ENCODE peak calls at places on chromosomes 13 and 19, in five cellular contexts. V is pancreas, X is Panc1, I is substantia nigra, N is uterus. G is an unnamed sample.
A peak's percentile ranks its signal among the peaks of the same experiment; 100 is the strongest.

GRCh38 chr19:5498817-5499535 is 43.8 kb downstream of the ZNRF4 start:
- DNase-seq in V (no peak), X (no peak), I (peak; percentile 21), N (no peak), G (no peak)

GRCh38 chr19:33859016-33859415 is 62.3 kb downstream of the KCTD15 start:
- DNase-seq in V (no peak), X (no peak), I (no peak), N (no peak), G (no peak)

GRCh38 chr13:101520672-101521071 is 68.2 kb downstream of the ITGBL1 start:
- DNase-seq in V (no peak), X (no peak), I (no peak), N (no peak), G (no peak)

GRCh38 chr13:26480246-26480855 is 77.1 kb upstream of the WASF3 start:
- DNase-seq in V (no peak), X (no peak), I (no peak), N (no peak), G (no peak)

GRCh38 chr13:44396963-44397580 is 23.4 kb downstream of the SERP2 start:
- DNase-seq in V (no peak), X (no peak), I (no peak), N (peak; percentile 61), G (no peak)

GRCh38 chr13:33132644-33133440 is 116.6 kb downstream of the KL start:
- DNase-seq in V (no peak), X (no peak), I (no peak), N (no peak), G (no peak)

GRCh38 chr19:52600639-52601024 is 30.5 kb downstream of the ZNF701 start:
- DNase-seq in V (peak; percentile 58), X (no peak), I (no peak), N (no peak), G (no peak)

GRCh38 chr19:54164369-54165068 is 5.0 kb upstream of the LENG1 start:
- DNase-seq in V (peak; percentile 82), X (no peak), I (no peak), N (no peak), G (no peak)

GRCh38 chr13:50244913-50245574 is 229.8 kb downstream of the KCNRG start:
- DNase-seq in V (no peak), X (peak; percentile 84), I (no peak), N (no peak), G (peak; percentile 87)

GRCh38 chr19:40191836-40192646 is 815 bp downstream of the MAP3K10 start:
- DNase-seq in V (peak; percentile 71), X (no peak), I (no peak), N (peak; percentile 35), G (no peak)

GRCh38 chr19:17089238-17089637 is 13.7 kb downstream of the MYO9B start:
- DNase-seq in V (no peak), X (no peak), I (no peak), N (peak; percentile 46), G (no peak)

GRCh38 chr13:50386527-50387123 is 371.4 kb downstream of the KCNRG start:
- DNase-seq in V (no peak), X (no peak), I (no peak), N (peak; percentile 27), G (no peak)

GRCh38 chr13:43816401-43816889 is 29.7 kb upstream of the ENOX1 start:
- DNase-seq in V (no peak), X (no peak), I (no peak), N (no peak), G (no peak)

GRCh38 chr13:110519046-110519445 is 42.5 kb downstream of the RAB20 start:
- DNase-seq in V (no peak), X (no peak), I (no peak), N (no peak), G (no peak)

GRCh38 chr19:17025361-17025760 is 1.2 kb downstream of the CPAMD8 start:
- DNase-seq in V (no peak), X (no peak), I (no peak), N (no peak), G (no peak)

GRCh38 chr19:10602330-10603083 is 15.4 kb upstream of the AP1M2 start:
- DNase-seq in V (peak; percentile 94), X (no peak), I (peak; percentile 68), N (peak; percentile 84), G (no peak)

GRCh38 chr19:54523403-54523802 is 20.8 kb downstream of the LAIR2 start:
- DNase-seq in V (no peak), X (peak; percentile 97), I (no peak), N (no peak), G (no peak)

GRCh38 chr13:75263741-75264407 is 218.1 kb downstream of the TBC1D4 start:
- DNase-seq in V (no peak), X (no peak), I (no peak), N (no peak), G (no peak)

GRCh38 chr13:67061750-67062149 is 168.4 kb downstream of the PCDH9 start:
- DNase-seq in V (no peak), X (no peak), I (no peak), N (no peak), G (no peak)
- H3K27ac ChIP-seq in V (no peak overlapping the region), X (no peak overlapping the region), I (peak overlapping the region; percentile 75), N (no peak overlapping the region), G (no peak overlapping the region)

GRCh38 chr19:15198006-15198356 is 2.8 kb downstream of the NOTCH3 start:
- DNase-seq in V (no peak), X (no peak), I (no peak), N (no peak), G (no peak)

GRCh38 chr19:15199219-15199651 is 1.6 kb downstream of the NOTCH3 start:
- DNase-seq in V (no peak), X (no peak), I (no peak), N (no peak), G (no peak)

GRCh38 chr19:15199652-15200574 is 882 bp downstream of the NOTCH3 start:
- DNase-seq in V (peak; percentile 73), X (no peak), I (no peak), N (no peak), G (no peak)

GRCh38 chr19:15201374-15202023 is 704 bp upstream of the NOTCH3 start:
- DNase-seq in V (no peak), X (no peak), I (no peak), N (no peak), G (no peak)

DNA sequence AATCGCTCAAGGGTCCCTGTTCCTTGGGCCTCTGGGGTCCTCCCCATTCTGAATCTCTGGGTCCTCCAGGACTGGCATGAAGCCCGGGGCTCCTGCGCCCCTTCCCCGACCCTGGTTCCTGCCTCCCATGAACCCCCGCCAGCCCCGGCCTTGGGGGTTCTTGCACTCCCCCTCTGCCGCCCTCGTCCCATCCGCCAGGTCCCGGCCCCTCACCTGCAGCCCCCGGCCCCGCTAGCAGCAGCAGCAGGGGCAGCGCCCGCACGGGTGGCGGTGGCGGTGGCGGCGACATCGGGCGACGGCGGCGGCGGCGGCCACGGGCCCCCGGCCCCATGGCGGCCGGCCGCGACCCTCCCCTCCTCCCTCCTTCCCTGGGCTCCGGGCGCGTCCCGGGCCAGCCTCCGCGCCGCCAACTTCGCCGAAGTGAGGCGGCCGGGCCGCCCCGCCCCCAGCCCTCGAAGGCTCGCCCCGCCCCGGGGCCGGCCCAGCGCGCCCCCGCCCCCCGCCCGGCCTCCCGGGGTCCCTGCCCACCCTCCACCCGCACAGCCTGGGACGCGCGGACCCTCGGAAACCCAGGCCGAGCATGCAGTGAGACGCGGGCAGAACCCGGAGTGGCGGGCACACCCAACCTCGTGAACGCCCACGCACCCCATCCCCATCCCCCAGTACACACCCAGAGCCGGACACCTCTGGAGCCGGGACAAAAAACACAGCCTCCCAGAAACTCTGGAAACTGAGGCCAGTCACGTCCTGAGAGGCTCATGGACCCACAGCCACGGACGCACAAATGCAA is at the start of gene NOTCH3:
- DNase-seq in V (peak; percentile 69), X (no peak), I (no peak), N (no peak), G (no peak)
- H3K27ac ChIP-seq in V (peak within 1 kb of the TSS; percentile 50), X (no peak within 1 kb of the TSS), I (no peak within 1 kb of the TSS), N (peak within 1 kb of the TSS; percentile 86), G (peak within 1 kb of the TSS; percentile 60)

DNA sequence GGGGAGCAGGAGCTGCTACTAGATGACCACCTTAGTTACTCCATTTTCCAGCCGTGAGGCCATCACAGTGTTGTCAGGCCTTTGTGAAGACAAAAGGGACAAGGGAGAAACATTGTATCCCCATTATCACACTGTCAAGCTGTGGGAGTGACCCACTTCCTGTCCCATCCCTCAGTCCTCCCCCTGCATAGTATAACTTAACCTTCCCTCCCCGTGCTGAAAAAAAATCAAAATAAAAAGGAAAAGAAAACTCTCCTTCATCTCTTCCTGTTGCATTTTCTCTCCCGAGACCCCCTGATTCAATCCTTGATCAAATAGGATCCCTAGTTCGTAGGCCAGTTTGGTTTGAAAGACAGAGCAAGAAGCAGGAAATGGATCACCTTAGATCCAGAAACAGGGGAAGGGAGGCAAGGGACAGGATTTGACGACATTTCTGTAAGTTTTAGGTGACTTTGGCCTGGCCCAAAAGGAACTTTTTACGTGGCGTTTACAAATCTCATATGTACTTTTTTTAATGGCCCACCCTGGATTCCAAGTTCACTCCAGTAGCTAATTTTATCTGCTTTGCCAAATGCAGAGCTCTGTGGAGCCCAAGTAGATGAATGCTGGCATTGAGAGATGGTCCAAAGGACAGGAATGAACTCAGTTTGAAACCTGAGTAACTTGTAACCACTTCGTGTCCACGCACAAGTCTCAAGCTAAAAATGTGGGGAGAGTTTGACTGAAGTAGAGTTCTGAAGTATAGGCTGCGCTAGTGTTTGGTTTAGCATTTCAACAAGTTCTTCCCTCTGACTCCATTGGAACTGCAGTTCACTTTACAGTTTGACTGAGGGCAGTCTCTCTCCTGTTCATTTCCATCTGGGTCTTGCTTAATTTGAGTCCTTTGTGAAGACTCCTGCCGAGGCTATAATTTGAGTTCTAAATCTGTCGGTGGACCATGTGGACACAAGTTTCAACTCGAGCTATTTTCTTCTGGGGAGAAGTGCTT is 16.6 kb upstream of the GATAD2A start:
- DNase-seq in V (no peak), X (no peak), I (no peak), N (no peak), G (no peak)
- H3K27ac ChIP-seq in V (no peak overlapping the region), X (peak overlapping the region; percentile 39), I (no peak overlapping the region), N (no peak overlapping the region), G (peak overlapping the region; percentile 54)

GRCh38 chr13:25181597-25181996 is 9.5 kb upstream of the AMER2 start:
- DNase-seq in V (no peak), X (no peak), I (no peak), N (no peak), G (no peak)

GRCh38 chr13:25179810-25180437 is 7.8 kb upstream of the AMER2 start:
- DNase-seq in V (no peak), X (no peak), I (no peak), N (no peak), G (no peak)

GRCh38 chr13:25180450-25180794 is 8.3 kb upstream of the AMER2 start:
- DNase-seq in V (no peak), X (no peak), I (no peak), N (no peak), G (no peak)

GRCh38 chr13:25179011-25179410 is 6.9 kb upstream of the AMER2 start:
- DNase-seq in V (no peak), X (no peak), I (no peak), N (no peak), G (no peak)

DNA sequence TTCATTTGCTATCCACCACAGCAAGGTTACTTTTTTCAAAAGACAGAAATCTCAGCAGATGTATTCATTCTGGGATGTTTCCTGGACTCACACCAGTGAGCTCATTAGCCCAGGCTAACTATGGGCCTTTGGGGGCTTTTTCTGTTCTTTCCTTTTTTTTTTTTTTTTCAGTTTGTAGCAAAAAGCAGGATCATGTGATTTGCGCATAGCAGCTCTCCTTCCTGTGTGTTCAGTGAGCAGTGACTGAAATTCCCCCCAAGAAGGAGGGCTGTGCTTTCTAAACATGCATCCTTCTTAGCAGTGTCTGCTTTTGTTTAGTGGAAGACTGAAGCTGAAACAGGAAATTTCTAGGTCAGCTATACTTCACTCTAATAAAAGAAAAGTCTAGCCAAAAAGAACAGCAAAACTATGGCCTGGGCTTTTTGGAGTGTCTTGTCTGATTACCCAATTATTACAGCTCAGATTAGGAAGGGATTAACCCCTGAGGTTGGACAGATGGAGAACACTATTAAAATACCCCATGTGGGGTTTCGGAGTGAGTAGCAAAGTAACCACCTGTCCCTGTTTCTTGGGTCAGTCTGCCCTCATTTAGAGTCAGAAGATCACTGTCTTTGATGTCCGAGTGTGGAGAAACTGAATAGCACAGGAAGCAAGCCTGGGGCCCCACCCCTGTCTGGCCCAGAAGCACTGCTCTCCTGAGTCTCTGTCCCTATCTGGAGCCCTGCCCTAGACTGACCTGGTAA is 8.9 kb upstream of the AMER2 start:
- DNase-seq in V (no peak), X (no peak), I (no peak), N (no peak), G (no peak)
- H3K27ac ChIP-seq in V (no peak overlapping the region), X (no peak overlapping the region), I (peak overlapping the region; percentile 72), N (no peak overlapping the region), G (no peak overlapping the region)